ENCODE peak calls at places on chromosome 6, in four cellular contexts. One of them, this sample, is unnamed. For H3K4me1, the result is how much of the 10 kb centered on the place peaks cover.

GRCh38 chr6:87900160-87900698 is 147.4 kb upstream of the SPACA1 start:
- DNase-seq in HCT116: no peak
- DNase-seq in sigmoid colon: no peak
- DNase-seq in vagina: no peak
- DNase-seq in this sample: no peak

GRCh38 chr6:125469915-125470314 is 168.1 kb upstream of the HDDC2 start:
- DNase-seq in HCT116: no peak
- DNase-seq in sigmoid colon: no peak
- DNase-seq in vagina: no peak
- DNase-seq in this sample: no peak

GRCh38 chr6:140499607-140500006 is 1125.2 kb upstream of the CITED2 start:
- DNase-seq in vagina: no peak
- DNase-seq in sigmoid colon: no peak
- DNase-seq in HCT116: no peak
- DNase-seq in this sample: no peak

GRCh38 chr6:30494275-30494990 is 5.1 kb downstream of the HLA-E start:
- DNase-seq in HCT116: no peak
- DNase-seq in vagina: no peak
- DNase-seq in sigmoid colon: no peak
- DNase-seq in this sample: no peak

GRCh38 chr6:135182993-135183531 is 2.0 kb downstream of the MYB start:
- DNase-seq in vagina: no peak
- DNase-seq in HCT116: no peak
- DNase-seq in sigmoid colon: no peak
- DNase-seq in this sample: no peak

GRCh38 chr6:47098570-47098993 is 56.5 kb upstream of the ADGRF1 start:
- DNase-seq in HCT116: no peak
- DNase-seq in vagina: no peak
- DNase-seq in sigmoid colon: peak
- DNase-seq in this sample: no peak

GRCh38 chr6:20877008-20877937 is 343.0 kb downstream of the CDKAL1 start:
- DNase-seq in vagina: no peak
- DNase-seq in HCT116: peak
- DNase-seq in sigmoid colon: peak
- DNase-seq in this sample: no peak

GRCh38 chr6:112027942-112028674 is 25.8 kb upstream of the CCN6 start:
- DNase-seq in sigmoid colon: no peak
- DNase-seq in vagina: no peak
- DNase-seq in HCT116: no peak
- DNase-seq in this sample: no peak

GRCh38 chr6:153956807-153957206 is 82.2 kb upstream of the OPRM1 start:
- DNase-seq in vagina: no peak
- DNase-seq in sigmoid colon: no peak
- DNase-seq in HCT116: no peak
- DNase-seq in this sample: no peak

GRCh38 chr6:97316982-97317381 is 34.0 kb upstream of the MMS22L start:
- DNase-seq in HCT116: no peak
- DNase-seq in sigmoid colon: no peak
- DNase-seq in vagina: no peak
- DNase-seq in this sample: no peak

GRCh38 chr6:27176096-27176495 is 71.4 kb upstream of the PRSS16 start:
- DNase-seq in HCT116: no peak
- DNase-seq in vagina: no peak
- DNase-seq in sigmoid colon: no peak
- DNase-seq in this sample: no peak

GRCh38 chr6:138596591-138596990 is 97.3 kb upstream of the NHSL1 start:
- DNase-seq in vagina: no peak
- DNase-seq in HCT116: no peak
- DNase-seq in sigmoid colon: no peak
- DNase-seq in this sample: no peak

GRCh38 chr6:137698636-137699035 is 168.4 kb upstream of the TNFAIP3 start:
- DNase-seq in vagina: no peak
- DNase-seq in sigmoid colon: peak
- DNase-seq in HCT116: no peak
- DNase-seq in this sample: peak

GRCh38 chr6:158785036-158785435 is 34.1 kb downstream of the EZR start:
- DNase-seq in vagina: no peak
- DNase-seq in HCT116: no peak
- DNase-seq in sigmoid colon: no peak
- DNase-seq in this sample: no peak

GRCh38 chr6:126040826-126041225 is 54.5 kb downstream of the TRMT11 start:
- DNase-seq in HCT116: no peak
- DNase-seq in vagina: no peak
- DNase-seq in sigmoid colon: no peak
- DNase-seq in this sample: no peak

GRCh38 chr6:165676435-165677068 is 13.5 kb upstream of the PDE10A start:
- DNase-seq in HCT116: no peak
- DNase-seq in vagina: no peak
- DNase-seq in sigmoid colon: no peak
- DNase-seq in this sample: no peak

GRCh38 chr6:50716887-50717509 is 3.7 kb downstream of the TFAP2D start:
- DNase-seq in HCT116: no peak
- DNase-seq in sigmoid colon: no peak
- DNase-seq in vagina: no peak
- DNase-seq in this sample: no peak

GRCh38 chr6:14371530-14371929 is 254.0 kb downstream of the CD83 start:
- DNase-seq in sigmoid colon: no peak
- DNase-seq in vagina: no peak
- DNase-seq in HCT116: no peak
- DNase-seq in this sample: no peak

GRCh38 chr6:154805288-154805911 is 72.2 kb downstream of the SCAF8 start:
- DNase-seq in HCT116: peak
- DNase-seq in sigmoid colon: no peak
- DNase-seq in vagina: no peak
- DNase-seq in this sample: no peak

GRCh38 chr6:145798530-145798929 is 16.1 kb downstream of the FBXO30 start:
- DNase-seq in sigmoid colon: no peak
- DNase-seq in vagina: no peak
- DNase-seq in HCT116: no peak
- DNase-seq in this sample: no peak

GRCh38 chr6:118177720-118178119 is 270.7 kb downstream of the SLC35F1 start:
- DNase-seq in sigmoid colon: no peak
- DNase-seq in vagina: no peak
- DNase-seq in HCT116: no peak
- DNase-seq in this sample: no peak

GRCh38 chr6:91434135-91434534 is 847.3 kb upstream of the MAP3K7 start:
- DNase-seq in sigmoid colon: no peak
- DNase-seq in vagina: no peak
- DNase-seq in HCT116: no peak
- DNase-seq in this sample: no peak

GRCh38 chr6:170405311-170405975 is 98.9 kb downstream of the FAM120B start:
- DNase-seq in sigmoid colon: no peak
- DNase-seq in vagina: no peak
- DNase-seq in HCT116: no peak
- DNase-seq in this sample: no peak

GRCh38 chr6:53347921-53348435 is 772 bp downstream of the ELOVL5 start:
- DNase-seq in sigmoid colon: peak
- DNase-seq in vagina: no peak
- DNase-seq in HCT116: no peak
- DNase-seq in this sample: peak

GRCh38 chr6:14824835-14825223 is 421.0 kb upstream of the JARID2 start:
- DNase-seq in HCT116: no peak
- DNase-seq in vagina: no peak
- DNase-seq in sigmoid colon: no peak
- DNase-seq in this sample: no peak

GRCh38 chr6:75893058-75893775 is 144.2 kb downstream of the MYO6 start:
- DNase-seq in HCT116: peak
- DNase-seq in vagina: no peak
- DNase-seq in sigmoid colon: no peak
- DNase-seq in this sample: no peak

GRCh38 chr6:144585217-144585814 is 300.2 kb downstream of the UTRN start:
- DNase-seq in sigmoid colon: no peak
- DNase-seq in HCT116: peak
- DNase-seq in vagina: no peak
- DNase-seq in this sample: no peak

GRCh38 chr6:40693767-40694166 is 106.6 kb upstream of the LRFN2 start:
- DNase-seq in vagina: no peak
- DNase-seq in sigmoid colon: no peak
- DNase-seq in HCT116: no peak
- DNase-seq in this sample: no peak

GRCh38 chr6:52603000-52603795 is 26.3 kb upstream of the TRAM2 start:
- DNase-seq in vagina: no peak
- DNase-seq in sigmoid colon: no peak
- DNase-seq in HCT116: no peak
- DNase-seq in this sample: peak

GRCh38 chr6:15980801-15981200 is 148.1 kb upstream of the MYLIP start:
- DNase-seq in sigmoid colon: no peak
- DNase-seq in vagina: peak
- DNase-seq in HCT116: no peak
- DNase-seq in this sample: peak

GRCh38 chr6:13559251-13559650 is 15.2 kb upstream of the SIRT5 start:
- DNase-seq in vagina: no peak
- DNase-seq in sigmoid colon: no peak
- DNase-seq in HCT116: no peak
- DNase-seq in this sample: no peak

GRCh38 chr6:161011509-161012480 is 20.2 kb downstream of the MAP3K4 start:
- DNase-seq in HCT116: no peak
- DNase-seq in sigmoid colon: no peak
- DNase-seq in vagina: no peak
- DNase-seq in this sample: no peak

GRCh38 chr6:14141531-14141930 is 24.0 kb downstream of the CD83 start:
- DNase-seq in vagina: no peak
- DNase-seq in HCT116: no peak
- DNase-seq in sigmoid colon: no peak
- DNase-seq in this sample: no peak

GRCh38 chr6:124052120-124052519 is 248.5 kb downstream of the NKAIN2 start:
- DNase-seq in sigmoid colon: no peak
- DNase-seq in vagina: no peak
- DNase-seq in HCT116: no peak
- DNase-seq in this sample: no peak

GRCh38 chr6:21026576-21027273 is 492.5 kb downstream of the CDKAL1 start:
- DNase-seq in sigmoid colon: no peak
- DNase-seq in vagina: no peak
- DNase-seq in HCT116: no peak
- DNase-seq in this sample: no peak

GRCh38 chr6:35044771-35045275 is 96.3 kb downstream of the TCP11 start:
- DNase-seq in sigmoid colon: peak
- DNase-seq in HCT116: no peak
- DNase-seq in vagina: no peak
- DNase-seq in this sample: no peak
- H3K4me1 ChIP-seq in sigmoid colon: under half
- H3K4me1 ChIP-seq in HCT116: under half
- H3K4me1 ChIP-seq in vagina: half or more
- H3K4me1 ChIP-seq in this sample: half or more

GRCh38 chr6:38784506-38785235 is 69.6 kb downstream of the DNAH8 start:
- DNase-seq in vagina: no peak
- DNase-seq in HCT116: no peak
- DNase-seq in sigmoid colon: no peak
- DNase-seq in this sample: no peak
- H3K27ac ChIP-seq in vagina: no peak
- H3K27ac ChIP-seq in HCT116: no peak
- H3K27ac ChIP-seq in sigmoid colon: no peak
- H3K27ac ChIP-seq in this sample: no peak

GRCh38 chr6:142377112-142377848 is 75.5 kb downstream of the ADGRG6 start:
- DNase-seq in HCT116: peak
- DNase-seq in vagina: no peak
- DNase-seq in sigmoid colon: no peak
- DNase-seq in this sample: no peak
- TF ChIP-seq POLR2AphosphoS5 in HCT116: peak
- TF ChIP-seq POLR2AphosphoS5 in vagina: no peak
- TF ChIP-seq POLR2AphosphoS5 in sigmoid colon: no peak
- TF ChIP-seq POLR2AphosphoS5 in this sample: no peak

DNA sequence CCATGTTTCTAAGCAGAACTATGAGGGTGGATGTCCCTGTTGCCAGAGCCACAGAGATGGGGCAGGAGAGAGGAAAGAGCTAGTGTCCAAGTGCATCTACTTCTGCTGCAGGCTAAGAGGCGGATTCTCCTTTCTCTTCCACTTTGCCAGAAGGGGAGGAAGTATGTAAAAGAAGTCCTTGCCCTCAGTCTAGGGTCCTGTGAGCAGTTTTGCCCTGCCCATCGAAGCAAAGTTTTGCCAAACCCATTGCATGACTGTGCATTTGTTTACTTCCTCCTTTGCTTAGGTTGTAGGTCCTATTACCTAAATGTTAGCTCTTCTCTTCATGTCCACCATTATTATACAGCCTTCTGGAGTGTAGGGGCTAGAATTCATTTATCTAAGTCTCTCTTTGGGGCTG is 106.2 kb upstream of the ARMC2 start:
- DNase-seq in vagina: no peak
- DNase-seq in HCT116: no peak
- DNase-seq in sigmoid colon: no peak
- DNase-seq in this sample: no peak
- H3K4me1 ChIP-seq in vagina: under half
- H3K4me1 ChIP-seq in HCT116: half or more
- H3K4me1 ChIP-seq in sigmoid colon: under half
- H3K4me1 ChIP-seq in this sample: under half

GRCh38 chr6:43477235-43478007 is at the start of gene TJAP1:
- DNase-seq in HCT116: peak
- DNase-seq in sigmoid colon: peak
- DNase-seq in vagina: no peak
- DNase-seq in this sample: peak

GRCh38 chr6:43481075-43481474 is 3.7 kb downstream of the TJAP1 start:
- DNase-seq in sigmoid colon: no peak
- DNase-seq in HCT116: no peak
- DNase-seq in vagina: no peak
- DNase-seq in this sample: no peak

GRCh38 chr6:43478008-43478372 is 620 bp downstream of the TJAP1 start:
- DNase-seq in sigmoid colon: no peak
- DNase-seq in vagina: no peak
- DNase-seq in HCT116: no peak
- DNase-seq in this sample: no peak

GRCh38 chr6:43476744-43477143 is 626 bp upstream of the TJAP1 start:
- DNase-seq in HCT116: no peak
- DNase-seq in vagina: no peak
- DNase-seq in sigmoid colon: no peak
- DNase-seq in this sample: no peak

GRCh38 chr6:43481591-43482242 is 4.3 kb downstream of the TJAP1 start:
- DNase-seq in sigmoid colon: no peak
- DNase-seq in vagina: no peak
- DNase-seq in HCT116: peak
- DNase-seq in this sample: no peak
- H3K27ac ChIP-seq in sigmoid colon: no peak
- H3K27ac ChIP-seq in vagina: no peak
- H3K27ac ChIP-seq in HCT116: peak
- H3K27ac ChIP-seq in this sample: no peak

DNA sequence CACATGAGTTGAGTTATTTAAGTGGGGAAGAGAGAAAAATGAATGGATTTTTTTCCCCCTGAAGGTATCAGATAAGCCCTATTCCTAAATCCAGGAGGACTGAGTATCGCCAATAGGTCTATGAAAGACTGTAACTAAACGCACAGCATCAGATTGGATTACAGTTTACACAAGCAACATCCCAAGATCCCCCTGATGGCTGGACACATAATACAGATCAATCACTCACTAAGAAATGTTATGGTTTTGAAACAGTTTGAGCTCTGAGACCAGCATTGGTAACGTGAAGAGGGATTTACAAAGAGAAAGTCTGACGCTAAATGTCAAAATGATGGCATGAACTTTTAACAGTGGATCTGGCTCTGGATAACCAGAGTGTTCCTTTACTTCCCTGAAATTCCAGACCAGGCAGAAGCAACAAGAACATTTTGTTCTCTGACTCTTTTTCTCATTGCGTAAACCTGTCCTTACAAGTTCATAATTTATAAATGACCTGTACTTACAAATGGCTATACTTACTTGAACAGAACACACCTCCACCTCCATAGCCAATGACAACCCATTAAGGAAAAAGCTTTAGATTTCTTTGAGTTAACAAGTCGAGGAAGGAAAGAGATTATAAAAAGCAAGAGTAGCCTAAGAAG is 131.8 kb upstream of the BEND3 start:
- DNase-seq in sigmoid colon: no peak
- DNase-seq in vagina: no peak
- DNase-seq in HCT116: no peak
- DNase-seq in this sample: no peak
- TF ChIP-seq POLR2AphosphoS5 in sigmoid colon: no peak
- TF ChIP-seq POLR2AphosphoS5 in vagina: peak
- TF ChIP-seq POLR2AphosphoS5 in HCT116: no peak
- TF ChIP-seq POLR2AphosphoS5 in this sample: peak

This sample was measured in esophagus muscularis mucosa.